ENCODE peak calls at places on chromosomes 5 and 9, in seven cellular contexts. V, Q, L, D, U, Y and E are unnamed samples.

GRCh38 chr5:40446910-40447309 is 232.8 kb upstream of the PTGER4 start:
- DNase-seq in V (no peak), Q (no peak), L (peak), D (peak), U (no peak), Y (peak), E (peak)

GRCh38 chr5:11596185-11596584 is 308.1 kb downstream of the CTNND2 start:
- DNase-seq in V (no peak), Q (no peak), L (no peak), D (no peak), U (no peak), Y (no peak), E (no peak)

GRCh38 chr5:143350341-143350740 is 53.1 kb downstream of the NR3C1 start:
- DNase-seq in V (no peak), Q (no peak), L (no peak), D (no peak), U (no peak), Y (no peak), E (no peak)

GRCh38 chr5:4054092-4054491 is 458.5 kb downstream of the IRX1 start:
- DNase-seq in V (no peak), Q (no peak), L (no peak), D (no peak), U (no peak), Y (no peak), E (no peak)

GRCh38 chr9:19381656-19382055 is 1.6 kb upstream of the RPS6 start:
- DNase-seq in V (no peak), Q (no peak), L (no peak), D (peak), U (no peak), Y (no peak), E (no peak)

GRCh38 chr9:136697821-136698526 is 10.7 kb upstream of the AGPAT2 start:
- DNase-seq in V (no peak), Q (no peak), L (no peak), D (peak), U (no peak), Y (peak), E (no peak)

GRCh38 chr5:38557309-38557710 is 864 bp upstream of the LIFR start:
- DNase-seq in V (no peak), Q (no peak), L (no peak), D (no peak), U (no peak), Y (no peak), E (no peak)

GRCh38 chr9:101791938-101792337 is 53.5 kb upstream of the GRIN3A start:
- DNase-seq in V (peak), Q (peak), L (peak), D (peak), U (peak), Y (peak), E (no peak)

GRCh38 chr9:69975681-69976080 is 68.0 kb upstream of the MAMDC2 start:
- DNase-seq in V (no peak), Q (no peak), L (no peak), D (no peak), U (no peak), Y (no peak), E (no peak)

GRCh38 chr9:14769235-14769580 is 46.7 kb upstream of the CER1 start:
- DNase-seq in V (peak), Q (peak), L (no peak), D (peak), U (peak), Y (no peak), E (peak)

GRCh38 chr5:35066260-35066795 is 18.6 kb upstream of the AGXT2 start:
- DNase-seq in V (no peak), Q (no peak), L (no peak), D (peak), U (no peak), Y (no peak), E (no peak)

GRCh38 chr9:4985376-4986266 is 549 bp downstream of the JAK2 start:
- DNase-seq in V (peak), Q (peak), L (no peak), D (peak), U (peak), Y (no peak), E (peak)

GRCh38 chr5:34841816-34842215 is 2.9 kb downstream of the TTC23L start:
- DNase-seq in V (no peak), Q (no peak), L (no peak), D (no peak), U (no peak), Y (no peak), E (no peak)

GRCh38 chr5:80935811-80936385 is 24.3 kb upstream of the RASGRF2 start:
- DNase-seq in V (no peak), Q (no peak), L (no peak), D (no peak), U (no peak), Y (peak), E (peak)

GRCh38 chr9:883011-883410 is 41.5 kb downstream of the DMRT1 start:
- DNase-seq in V (no peak), Q (no peak), L (no peak), D (no peak), U (no peak), Y (no peak), E (no peak)

GRCh38 chr9:8224381-8224791 is 424.8 kb upstream of the DMAC1 start:
- DNase-seq in V (no peak), Q (no peak), L (no peak), D (no peak), U (no peak), Y (no peak), E (no peak)

GRCh38 chr9:92947268-92948031 is at the start of gene FGD3:
- DNase-seq in V (no peak), Q (no peak), L (peak), D (peak), U (no peak), Y (no peak), E (no peak)

GRCh38 chr5:87382224-87382623 is 30.5 kb downstream of the CCNH start:
- DNase-seq in V (no peak), Q (no peak), L (no peak), D (no peak), U (no peak), Y (no peak), E (no peak)

GRCh38 chr5:25107878-25108277 is 463.1 kb upstream of the CDH10 start:
- DNase-seq in V (no peak), Q (no peak), L (no peak), D (no peak), U (no peak), Y (no peak), E (no peak)

GRCh38 chr9:98652741-98653140 is 56.0 kb downstream of the GABBR2 start:
- DNase-seq in V (no peak), Q (no peak), L (no peak), D (no peak), U (no peak), Y (no peak), E (no peak)

GRCh38 chr5:56480305-56481146 is 247.4 kb upstream of the ANKRD55 start:
- DNase-seq in V (no peak), Q (no peak), L (no peak), D (peak), U (peak), Y (peak), E (peak)

GRCh38 chr5:79436821-79437220 is 77.1 kb downstream of the HOMER1 start:
- DNase-seq in V (no peak), Q (no peak), L (no peak), D (no peak), U (no peak), Y (no peak), E (no peak)

GRCh38 chr5:2998106-2998505 is 246.6 kb upstream of the IRX2 start:
- DNase-seq in V (no peak), Q (no peak), L (no peak), D (no peak), U (no peak), Y (no peak), E (no peak)

GRCh38 chr5:84378961-84379360 is 5.7 kb downstream of the EDIL3 start:
- DNase-seq in V (no peak), Q (no peak), L (no peak), D (no peak), U (no peak), Y (no peak), E (no peak)

GRCh38 chr5:180631549-180632392 is 17.6 kb downstream of the FLT4 start:
- DNase-seq in V (no peak), Q (no peak), L (no peak), D (no peak), U (no peak), Y (no peak), E (no peak)

GRCh38 chr5:144585716-144586115 is 415.0 kb downstream of the KCTD16 start:
- DNase-seq in V (no peak), Q (no peak), L (no peak), D (no peak), U (no peak), Y (no peak), E (no peak)

GRCh38 chr5:1174122-1174936 is 27.1 kb upstream of the SLC6A19 start:
- DNase-seq in V (peak), Q (peak), L (peak), D (peak), U (peak), Y (peak), E (peak)

GRCh38 chr9:34087370-34087769 is 38.7 kb upstream of the UBAP2 start:
- DNase-seq in V (no peak), Q (peak), L (no peak), D (no peak), U (no peak), Y (no peak), E (no peak)

GRCh38 chr9:68949271-68950000 is 64.5 kb downstream of the PRKACG start:
- DNase-seq in V (no peak), Q (no peak), L (no peak), D (no peak), U (no peak), Y (no peak), E (no peak)

GRCh38 chr5:135423158-135423925 is 23.8 kb downstream of the DCANP1 start:
- DNase-seq in V (peak), Q (no peak), L (no peak), D (peak), U (no peak), Y (peak), E (no peak)

GRCh38 chr5:67879619-67880357 is 335.8 kb upstream of the PIK3R1 start:
- DNase-seq in V (no peak), Q (no peak), L (no peak), D (no peak), U (no peak), Y (peak), E (no peak)

GRCh38 chr9:134517069-134517680 is 124.4 kb upstream of the COL5A1 start:
- DNase-seq in V (no peak), Q (no peak), L (no peak), D (no peak), U (no peak), Y (no peak), E (no peak)

GRCh38 chr5:119453045-119453383 is 717 bp downstream of the HSD17B4 start:
- DNase-seq in V (no peak), Q (peak), L (peak), D (peak), U (no peak), Y (no peak), E (no peak)

GRCh38 chr5:21152611-21153010 is 1164.6 kb upstream of the CDH18 start:
- DNase-seq in V (no peak), Q (no peak), L (peak), D (peak), U (no peak), Y (no peak), E (peak)

GRCh38 chr9:129497064-129497836 is 123.7 kb downstream of the C9orf50 start:
- DNase-seq in V (no peak), Q (peak), L (no peak), D (no peak), U (no peak), Y (no peak), E (peak)

GRCh38 chr5:171549259-171549658 is 129.8 kb downstream of the FGF18 start:
- DNase-seq in V (no peak), Q (no peak), L (no peak), D (no peak), U (no peak), Y (no peak), E (no peak)

GRCh38 chr9:107283621-107284616 is 840 bp downstream of the RAD23B start:
- DNase-seq in V (peak), Q (peak), L (peak), D (peak), U (peak), Y (peak), E (peak)

GRCh38 chr5:80215523-80215922 is 40.3 kb downstream of the SERINC5 start:
- DNase-seq in V (no peak), Q (no peak), L (no peak), D (peak), U (no peak), Y (peak), E (no peak)

GRCh38 chr5:83026930-83027687 is 50.1 kb downstream of the TMEM167A start:
- DNase-seq in V (no peak), Q (no peak), L (no peak), D (peak), U (peak), Y (no peak), E (peak)

GRCh38 chr9:109251080-109251775 is 69.6 kb downstream of the EPB41L4B start:
- DNase-seq in V (no peak), Q (no peak), L (peak), D (peak), U (no peak), Y (peak), E (peak)
- TF ChIP-seq MAX in V (peak), Q (no peak), L (peak), D (no peak), U (no peak), Y (peak), E (no peak)

GRCh38 chr5:112779531-112779930 is 41.8 kb downstream of the APC start:
- DNase-seq in V (no peak), Q (no peak), L (no peak), D (peak), U (no peak), Y (no peak), E (no peak)
- TF ChIP-seq MAX in V (no peak), Q (no peak), L (no peak), D (no peak), U (no peak), Y (no peak), E (no peak)

GRCh38 chr5:149493316-149493715 is 57.9 kb downstream of the CSNK1A1 start:
- DNase-seq in V (no peak), Q (no peak), L (no peak), D (no peak), U (no peak), Y (no peak), E (no peak)
- TF ChIP-seq MAX in V (no peak), Q (no peak), L (no peak), D (no peak), U (no peak), Y (no peak), E (no peak)

GRCh38 chr5:98497391-98497790 is 276.1 kb upstream of the RGMB start:
- DNase-seq in V (no peak), Q (no peak), L (no peak), D (no peak), U (no peak), Y (no peak), E (peak)

GRCh38 chr5:98498028-98498427 is 275.4 kb upstream of the RGMB start:
- DNase-seq in V (no peak), Q (no peak), L (no peak), D (no peak), U (no peak), Y (no peak), E (no peak)

GRCh38 chr5:98490348-98490747 is 283.1 kb upstream of the RGMB start:
- DNase-seq in V (no peak), Q (no peak), L (no peak), D (no peak), U (no peak), Y (no peak), E (no peak)

GRCh38 chr5:98489021-98489420 is 284.4 kb upstream of the RGMB start:
- DNase-seq in V (no peak), Q (no peak), L (no peak), D (no peak), U (no peak), Y (no peak), E (no peak)

DNA sequence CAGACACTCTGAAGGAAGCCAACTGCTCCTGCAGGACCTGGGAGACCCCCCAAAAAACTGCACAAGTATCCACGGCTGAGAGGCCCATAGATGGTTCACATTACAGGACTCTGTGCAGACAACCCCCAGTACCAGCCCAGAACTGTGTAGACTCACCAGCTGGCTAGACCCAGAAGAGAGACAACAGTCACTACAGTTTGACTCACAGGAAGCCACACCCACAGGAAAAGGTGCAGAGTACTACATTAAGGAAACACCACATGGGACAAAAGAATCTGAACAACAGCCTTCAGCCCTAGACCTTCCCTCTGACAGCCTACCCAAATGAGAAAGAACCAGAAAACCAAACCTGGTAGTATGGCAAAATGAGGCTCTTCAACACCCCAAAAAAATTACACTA is 281.2 kb upstream of the RGMB start:
- DNase-seq in V (no peak), Q (no peak), L (no peak), D (no peak), U (no peak), Y (no peak), E (peak)
- TF ChIP-seq MAX in V (no peak), Q (no peak), L (no peak), D (no peak), U (no peak), Y (no peak), E (no peak)

DNA sequence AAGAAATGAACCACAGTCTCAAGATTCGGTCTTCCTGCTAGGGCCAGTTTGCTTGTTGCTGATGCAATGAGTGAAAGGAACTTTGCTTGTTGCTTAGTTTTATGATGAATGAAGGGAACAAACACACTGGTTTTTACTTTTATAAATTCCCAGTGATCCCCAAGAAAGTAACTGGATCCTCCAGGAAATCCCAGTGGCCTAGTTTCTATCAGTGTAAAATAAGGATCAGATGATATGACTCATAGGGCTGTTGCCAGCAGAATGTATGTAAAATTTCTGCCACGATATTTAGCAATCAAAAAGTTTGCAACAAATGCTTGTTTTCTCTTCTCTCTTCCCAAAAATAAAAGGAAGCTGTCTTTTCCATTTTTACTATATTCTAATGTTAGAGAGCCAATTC is 160.1 kb upstream of the CDKN2B start:
- DNase-seq in V (no peak), Q (no peak), L (no peak), D (no peak), U (no peak), Y (no peak), E (no peak)
- TF ChIP-seq MAX in V (no peak), Q (no peak), L (no peak), D (no peak), U (no peak), Y (no peak), E (no peak)

DNA sequence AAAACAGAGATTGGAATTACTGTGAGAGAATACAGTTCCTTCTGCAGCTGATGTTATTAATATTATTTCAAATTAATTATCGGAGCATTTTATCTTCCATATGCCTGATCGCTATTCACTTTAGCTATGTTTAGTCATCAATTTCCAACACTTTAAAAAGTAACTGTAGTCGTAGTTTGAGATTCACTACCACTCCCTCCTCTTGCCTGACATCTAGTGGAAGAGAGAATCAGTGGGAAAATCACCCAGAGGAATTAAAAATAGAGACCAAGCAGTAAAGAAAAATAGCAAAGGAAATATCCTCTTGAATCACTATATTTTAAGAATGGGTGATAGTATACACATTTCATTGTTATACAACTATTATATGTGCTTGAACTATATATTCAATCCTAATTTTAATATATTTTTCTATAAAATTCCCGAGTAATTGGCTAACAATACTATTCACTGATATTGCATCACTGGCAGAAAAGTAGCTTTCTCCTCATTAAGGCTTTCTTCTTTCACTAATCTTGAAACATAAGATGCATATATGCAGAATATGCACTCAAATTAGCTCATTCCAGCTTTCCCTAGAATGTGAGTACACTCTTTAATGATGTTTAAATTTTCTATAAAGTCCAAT is 708.7 kb downstream of the CDH9 start:
- DNase-seq in V (no peak), Q (no peak), L (no peak), D (peak), U (no peak), Y (no peak), E (no peak)
- TF ChIP-seq MAX in V (no peak), Q (no peak), L (no peak), D (no peak), U (no peak), Y (no peak), E (no peak)

DNA sequence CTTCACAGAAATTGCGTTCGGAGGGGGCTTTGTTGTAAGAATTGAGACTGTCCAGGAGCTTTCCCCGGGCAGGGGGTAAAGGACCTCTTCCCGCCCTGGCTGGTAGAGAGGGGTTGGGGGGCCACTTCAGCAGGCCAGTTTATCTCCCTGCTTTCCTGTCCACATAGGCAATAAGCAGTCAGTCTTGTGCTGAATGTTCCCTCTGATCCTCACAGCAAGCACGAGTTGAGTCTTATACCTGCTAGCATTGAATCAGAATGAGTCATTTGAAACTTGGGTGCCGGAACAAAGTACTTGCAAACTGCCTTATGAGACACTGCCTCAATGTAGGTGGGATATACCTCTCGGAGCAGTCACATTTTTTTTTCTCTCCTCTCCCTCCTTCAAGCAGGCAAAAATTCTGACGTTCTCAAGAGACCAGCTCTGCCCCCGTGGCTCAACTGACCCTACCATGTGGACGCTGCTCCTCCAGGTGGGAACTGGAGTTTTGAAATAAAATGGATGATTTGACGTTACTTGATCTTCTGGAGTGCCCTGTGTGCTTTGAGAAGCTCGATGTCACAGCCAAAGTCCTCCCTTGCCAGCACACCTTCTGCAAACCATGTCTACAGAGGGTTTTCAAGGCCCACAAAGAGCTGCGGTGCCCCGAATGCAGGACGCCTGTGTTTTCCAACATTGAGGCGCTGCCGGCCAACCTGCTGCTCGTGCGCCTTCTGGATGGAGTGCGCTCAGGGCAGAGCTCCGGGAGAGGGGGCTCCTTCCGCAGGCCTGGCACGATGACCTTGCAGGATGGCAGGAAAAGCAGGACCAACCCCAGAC is 1.3 kb downstream of the SH3RF2 start:
- DNase-seq in V (peak), Q (no peak), L (peak), D (peak), U (peak), Y (peak), E (no peak)
- TF ChIP-seq MAX in V (no peak), Q (no peak), L (peak), D (no peak), U (no peak), Y (peak), E (no peak)

GRCh38 chr5:72387985-72388384 is 67.8 kb downstream of the PTCD2 start:
- DNase-seq in V (no peak), Q (no peak), L (peak), D (no peak), U (no peak), Y (no peak), E (peak)
- TF ChIP-seq MAX in V (no peak), Q (no peak), L (no peak), D (no peak), U (no peak), Y (no peak), E (no peak)